ENCODE peak calls at places on chromosomes 5 and 9, in seven cellular contexts. One of them, this sample, is unnamed.

GRCh38 chr9:137685035-137685885 is 66.5 kb downstream of the EHMT1 start:
- ATAC-seq in pancreas: no peak
- ATAC-seq in left cardiac atrium: no peak
- ATAC-seq in GM12878: no peak
- ATAC-seq in activated T-cell treated with anti-CD3 and anti-CD28 coated beads, Interleukin-2, amount 50 U/mL, for 4 hours: no peak
- ATAC-seq in T-helper 17 cell: no peak
- ATAC-seq in A549: no peak
- ATAC-seq in this sample: no peak

GRCh38 chr5:145980718-145981117 is 44.3 kb downstream of the SH3RF2 start:
- ATAC-seq in pancreas: no peak
- ATAC-seq in left cardiac atrium: no peak
- ATAC-seq in GM12878: no peak
- ATAC-seq in activated T-cell treated with anti-CD3 and anti-CD28 coated beads, Interleukin-2, amount 50 U/mL, for 4 hours: no peak
- ATAC-seq in T-helper 17 cell: no peak
- ATAC-seq in A549: no peak
- ATAC-seq in this sample: no peak

GRCh38 chr5:87541033-87541432 is 128.3 kb upstream of the CCNH start:
- ATAC-seq in pancreas: no peak
- ATAC-seq in left cardiac atrium: peak
- ATAC-seq in GM12878: peak
- ATAC-seq in activated T-cell treated with anti-CD3 and anti-CD28 coated beads, Interleukin-2, amount 50 U/mL, for 4 hours: no peak
- ATAC-seq in T-helper 17 cell: no peak
- ATAC-seq in A549: no peak
- ATAC-seq in this sample: no peak

GRCh38 chr5:151434570-151435237 is 12.7 kb upstream of the SLC36A1 start:
- ATAC-seq in pancreas: no peak
- ATAC-seq in left cardiac atrium: no peak
- ATAC-seq in GM12878: no peak
- ATAC-seq in activated T-cell treated with anti-CD3 and anti-CD28 coated beads, Interleukin-2, amount 50 U/mL, for 4 hours: no peak
- ATAC-seq in T-helper 17 cell: no peak
- ATAC-seq in A549: no peak
- ATAC-seq in this sample: no peak

GRCh38 chr5:172028167-172028566 is 21.7 kb upstream of the FBXW11 start:
- ATAC-seq in pancreas: no peak
- ATAC-seq in left cardiac atrium: no peak
- ATAC-seq in GM12878: no peak
- ATAC-seq in activated T-cell treated with anti-CD3 and anti-CD28 coated beads, Interleukin-2, amount 50 U/mL, for 4 hours: no peak
- ATAC-seq in T-helper 17 cell: no peak
- ATAC-seq in A549: no peak
- ATAC-seq in this sample: no peak

GRCh38 chr9:134643306-134643705 is 1.7 kb downstream of the COL5A1 start:
- ATAC-seq in pancreas: no peak
- ATAC-seq in left cardiac atrium: no peak
- ATAC-seq in GM12878: no peak
- ATAC-seq in activated T-cell treated with anti-CD3 and anti-CD28 coated beads, Interleukin-2, amount 50 U/mL, for 4 hours: no peak
- ATAC-seq in T-helper 17 cell: no peak
- ATAC-seq in A549: no peak
- ATAC-seq in this sample: no peak

GRCh38 chr5:99191181-99191775 is 262.5 kb upstream of the CHD1 start:
- ATAC-seq in pancreas: no peak
- ATAC-seq in left cardiac atrium: no peak
- ATAC-seq in GM12878: no peak
- ATAC-seq in activated T-cell treated with anti-CD3 and anti-CD28 coated beads, Interleukin-2, amount 50 U/mL, for 4 hours: no peak
- ATAC-seq in T-helper 17 cell: no peak
- ATAC-seq in A549: no peak
- ATAC-seq in this sample: no peak

GRCh38 chr5:135027699-135028615 is 6.1 kb downstream of the PITX1 start:
- ATAC-seq in pancreas: no peak
- ATAC-seq in left cardiac atrium: no peak
- ATAC-seq in GM12878: no peak
- ATAC-seq in activated T-cell treated with anti-CD3 and anti-CD28 coated beads, Interleukin-2, amount 50 U/mL, for 4 hours: no peak
- ATAC-seq in T-helper 17 cell: no peak
- ATAC-seq in A549: no peak
- ATAC-seq in this sample: no peak

GRCh38 chr9:27003406-27004147 is 1.9 kb downstream of the LRRC19 start:
- ATAC-seq in pancreas: no peak
- ATAC-seq in left cardiac atrium: no peak
- ATAC-seq in GM12878: no peak
- ATAC-seq in activated T-cell treated with anti-CD3 and anti-CD28 coated beads, Interleukin-2, amount 50 U/mL, for 4 hours: no peak
- ATAC-seq in T-helper 17 cell: no peak
- ATAC-seq in A549: no peak
- ATAC-seq in this sample: no peak

GRCh38 chr5:78405820-78406750 is 45.7 kb downstream of the SCAMP1 start:
- ATAC-seq in pancreas: no peak
- ATAC-seq in left cardiac atrium: no peak
- ATAC-seq in GM12878: peak
- ATAC-seq in activated T-cell treated with anti-CD3 and anti-CD28 coated beads, Interleukin-2, amount 50 U/mL, for 4 hours: peak
- ATAC-seq in T-helper 17 cell: no peak
- ATAC-seq in A549: peak
- ATAC-seq in this sample: no peak

GRCh38 chr5:132466453-132467291 is 23.9 kb downstream of the IRF1 start:
- ATAC-seq in pancreas: no peak
- ATAC-seq in left cardiac atrium: peak
- ATAC-seq in GM12878: peak
- ATAC-seq in activated T-cell treated with anti-CD3 and anti-CD28 coated beads, Interleukin-2, amount 50 U/mL, for 4 hours: peak
- ATAC-seq in T-helper 17 cell: peak
- ATAC-seq in A549: no peak
- ATAC-seq in this sample: peak

GRCh38 chr5:90134892-90135291 is 274.7 kb downstream of the CETN3 start:
- ATAC-seq in pancreas: no peak
- ATAC-seq in left cardiac atrium: peak
- ATAC-seq in GM12878: no peak
- ATAC-seq in activated T-cell treated with anti-CD3 and anti-CD28 coated beads, Interleukin-2, amount 50 U/mL, for 4 hours: no peak
- ATAC-seq in T-helper 17 cell: no peak
- ATAC-seq in A549: no peak
- ATAC-seq in this sample: no peak

GRCh38 chr5:72244862-72245371 is 75.1 kb downstream of the MRPS27 start:
- ATAC-seq in pancreas: peak
- ATAC-seq in left cardiac atrium: peak
- ATAC-seq in GM12878: peak
- ATAC-seq in activated T-cell treated with anti-CD3 and anti-CD28 coated beads, Interleukin-2, amount 50 U/mL, for 4 hours: no peak
- ATAC-seq in T-helper 17 cell: no peak
- ATAC-seq in A549: peak
- ATAC-seq in this sample: peak

GRCh38 chr5:140329739-140330481 is 16.5 kb downstream of the HBEGF start:
- ATAC-seq in pancreas: no peak
- ATAC-seq in left cardiac atrium: peak
- ATAC-seq in GM12878: no peak
- ATAC-seq in activated T-cell treated with anti-CD3 and anti-CD28 coated beads, Interleukin-2, amount 50 U/mL, for 4 hours: no peak
- ATAC-seq in T-helper 17 cell: no peak
- ATAC-seq in A549: no peak
- ATAC-seq in this sample: no peak

GRCh38 chr9:89444212-89444611 is 53.7 kb downstream of the SEMA4D start:
- ATAC-seq in pancreas: no peak
- ATAC-seq in left cardiac atrium: peak
- ATAC-seq in GM12878: no peak
- ATAC-seq in activated T-cell treated with anti-CD3 and anti-CD28 coated beads, Interleukin-2, amount 50 U/mL, for 4 hours: peak
- ATAC-seq in T-helper 17 cell: peak
- ATAC-seq in A549: no peak
- ATAC-seq in this sample: no peak

GRCh38 chr9:4844439-4844838 is 51.7 kb downstream of the RCL1 start:
- ATAC-seq in pancreas: no peak
- ATAC-seq in left cardiac atrium: no peak
- ATAC-seq in GM12878: no peak
- ATAC-seq in activated T-cell treated with anti-CD3 and anti-CD28 coated beads, Interleukin-2, amount 50 U/mL, for 4 hours: no peak
- ATAC-seq in T-helper 17 cell: no peak
- ATAC-seq in A549: no peak
- ATAC-seq in this sample: no peak

GRCh38 chr5:139391570-139392323 is 2.0 kb upstream of the MZB1 start:
- ATAC-seq in pancreas: no peak
- ATAC-seq in left cardiac atrium: no peak
- ATAC-seq in GM12878: peak
- ATAC-seq in activated T-cell treated with anti-CD3 and anti-CD28 coated beads, Interleukin-2, amount 50 U/mL, for 4 hours: peak
- ATAC-seq in T-helper 17 cell: peak
- ATAC-seq in A549: peak
- ATAC-seq in this sample: peak

GRCh38 chr9:134469041-134469875 is 143.0 kb downstream of the RXRA start:
- ATAC-seq in pancreas: no peak
- ATAC-seq in left cardiac atrium: peak
- ATAC-seq in GM12878: no peak
- ATAC-seq in activated T-cell treated with anti-CD3 and anti-CD28 coated beads, Interleukin-2, amount 50 U/mL, for 4 hours: no peak
- ATAC-seq in T-helper 17 cell: no peak
- ATAC-seq in A549: no peak
- ATAC-seq in this sample: no peak

GRCh38 chr5:116718317-116718716 is 143.7 kb upstream of the SEMA6A start:
- ATAC-seq in pancreas: no peak
- ATAC-seq in left cardiac atrium: no peak
- ATAC-seq in GM12878: peak
- ATAC-seq in activated T-cell treated with anti-CD3 and anti-CD28 coated beads, Interleukin-2, amount 50 U/mL, for 4 hours: no peak
- ATAC-seq in T-helper 17 cell: no peak
- ATAC-seq in A549: no peak
- ATAC-seq in this sample: no peak

GRCh38 chr5:140356878-140357730 is 2.9 kb upstream of the SLC4A9 start:
- ATAC-seq in pancreas: peak
- ATAC-seq in left cardiac atrium: peak
- ATAC-seq in GM12878: peak
- ATAC-seq in activated T-cell treated with anti-CD3 and anti-CD28 coated beads, Interleukin-2, amount 50 U/mL, for 4 hours: no peak
- ATAC-seq in T-helper 17 cell: peak
- ATAC-seq in A549: no peak
- ATAC-seq in this sample: peak

This sample was measured in esophagus mucosa.